ENCODE peak calls at places on chromosomes 16 and 17, in six cellular contexts. G, Q, A, T, Z and L are unnamed samples.

GRCh38 chr17:13958773-13959172 is 110.5 kb upstream of the COX10 start:
- DNase-seq in G (no peak), Q (no peak), A (no peak), T (no peak), Z (no peak), L (no peak)

GRCh38 chr17:54626146-54626703 is 274.4 kb upstream of the TOM1L1 start:
- DNase-seq in G (no peak), Q (peak), A (no peak), T (no peak), Z (no peak), L (no peak)

GRCh38 chr17:16100737-16101400 is 101.2 kb downstream of the TTC19 start:
- DNase-seq in G (no peak), Q (peak), A (no peak), T (no peak), Z (no peak), L (no peak)

GRCh38 chr17:34916120-34916519 is 45.1 kb downstream of the CCT6B start:
- DNase-seq in G (no peak), Q (no peak), A (no peak), T (no peak), Z (no peak), L (no peak)

GRCh38 chr17:38982858-38983746 is 15.9 kb upstream of the FBXO47 start:
- DNase-seq in G (no peak), Q (peak), A (peak), T (peak), Z (peak), L (no peak)

GRCh38 chr17:80424261-80424660 is 9.3 kb downstream of the ENDOV start:
- DNase-seq in G (no peak), Q (no peak), A (no peak), T (no peak), Z (no peak), L (no peak)

GRCh38 chr17:56832446-56832845 is 1.3 kb downstream of the C17orf67 start:
- DNase-seq in G (no peak), Q (no peak), A (no peak), T (no peak), Z (no peak), L (no peak)

GRCh38 chr16:89241187-89242003 is 23.9 kb downstream of the ZNF778 start:
- DNase-seq in G (peak), Q (peak), A (peak), T (peak), Z (peak), L (peak)

GRCh38 chr16:88993946-88994600 is 17.1 kb upstream of the CBFA2T3 start:
- DNase-seq in G (no peak), Q (no peak), A (no peak), T (no peak), Z (no peak), L (no peak)

GRCh38 chr17:62724398-62725146 is 83.5 kb downstream of the MARCHF10 start:
- DNase-seq in G (peak), Q (no peak), A (peak), T (no peak), Z (no peak), L (no peak)

GRCh38 chr17:72446525-72447250 is 325.9 kb downstream of the SOX9 start:
- DNase-seq in G (no peak), Q (no peak), A (no peak), T (peak), Z (no peak), L (no peak)

GRCh38 chr16:46862555-46863447 is 21.4 kb upstream of the GPT2 start:
- DNase-seq in G (no peak), Q (no peak), A (no peak), T (no peak), Z (no peak), L (no peak)

GRCh38 chr17:65755799-65756198 is 194.4 kb upstream of the AXIN2 start:
- DNase-seq in G (no peak), Q (no peak), A (no peak), T (no peak), Z (no peak), L (no peak)

GRCh38 chr17:66943484-66943883 is 21.0 kb upstream of the CACNG4 start:
- DNase-seq in G (no peak), Q (no peak), A (no peak), T (no peak), Z (no peak), L (no peak)

GRCh38 chr17:21041753-21042433 is 918 bp downstream of the USP22 start:
- DNase-seq in G (peak), Q (peak), A (peak), T (peak), Z (peak), L (peak)

GRCh38 chr17:45296003-45296832 is 20.6 kb downstream of the MAP3K14 start:
- DNase-seq in G (no peak), Q (no peak), A (no peak), T (no peak), Z (peak), L (no peak)

GRCh38 chr16:56748826-56749225 is 18.9 kb downstream of the NUP93 start:
- DNase-seq in G (no peak), Q (no peak), A (no peak), T (no peak), Z (no peak), L (no peak)